ENCODE peak calls at places on chromosomes 13 and 19, in nine cellular contexts. S, G, U, W, C, B, E, L and D are unnamed samples.

GRCh38 chr13:87153371-87153770 is 517.8 kb upstream of the SLITRK5 start:
- DNase-seq in E (no peak), C (no peak), W (no peak), U (no peak), B (no peak), S (no peak), L (no peak), G (no peak), D (no peak)

GRCh38 chr19:38142176-38143035 is 81.6 kb downstream of the DPF1 start:
- DNase-seq in B (peak; percentile 30), G (peak; percentile 79), S (peak; percentile 33), C (peak; percentile 98), U (peak; percentile 28), W (peak; percentile 38), L (no peak), E (peak; percentile 63), D (no peak)

GRCh38 chr19:34480971-34481821 is at the start of gene WTIP:
- DNase-seq in G (peak; percentile 77), W (no peak), E (peak; percentile 84), L (no peak), S (peak; percentile 62), B (no peak), C (peak; percentile 82), U (peak; percentile 88), D (peak; percentile 57)

GRCh38 chr13:111339366-111340143 is 19.1 kb downstream of the TEX29 start:
- DNase-seq in L (no peak), E (no peak), G (no peak), U (no peak), C (no peak), S (no peak), B (no peak), W (no peak), D (no peak)

GRCh38 chr19:32020538-32020937 is 324.9 kb upstream of the ZNF507 start:
- DNase-seq in U (no peak), L (no peak), G (no peak), S (no peak), E (no peak), W (no peak), C (no peak), B (no peak), D (no peak)

GRCh38 chr13:88068975-88069374 is 397.8 kb downstream of the SLITRK5 start:
- DNase-seq in E (no peak), U (no peak), G (no peak), B (no peak), W (no peak), C (no peak), L (peak; percentile 35), S (peak; percentile 20), D (no peak)

GRCh38 chr13:66665991-66666390 is 564.1 kb downstream of the PCDH9 start:
- DNase-seq in S (no peak), U (peak; percentile 88), L (no peak), C (no peak), W (peak; percentile 12), B (no peak), E (no peak), G (peak; percentile 26), D (no peak)

GRCh38 chr19:46578450-46578849 is 22.7 kb upstream of the CALM3 start:
- DNase-seq in G (no peak), S (no peak), B (no peak), C (no peak), L (no peak), W (no peak), E (no peak), U (no peak), D (no peak)

GRCh38 chr19:38898788-38899446 is 501 bp downstream of the SIRT2 start:
- DNase-seq in L (no peak), S (no peak), W (no peak), B (no peak), E (no peak), C (peak; percentile 54), G (no peak), U (peak; percentile 19), D (no peak)

GRCh38 chr13:94243551-94243950 is 235.9 kb downstream of the DCT start:
- DNase-seq in S (no peak), G (no peak), B (no peak), W (no peak), E (no peak), L (no peak), C (no peak), U (no peak), D (no peak)

GRCh38 chr13:48235100-48235813 is 2.3 kb downstream of the ITM2B start:
- DNase-seq in U (peak; percentile 25), B (no peak), E (peak; percentile 29), S (no peak), W (peak; percentile 44), G (no peak), L (no peak), C (no peak), D (no peak)

GRCh38 chr13:95463516-95463915 is 89.0 kb upstream of the CLDN10 start:
- DNase-seq in B (no peak), L (no peak), C (no peak), W (no peak), U (no peak), E (no peak), S (no peak), G (no peak), D (no peak)

GRCh38 chr19:49680473-49681351 is 3.6 kb downstream of the PRMT1 start:
- DNase-seq in G (peak; percentile 96), W (peak; percentile 74), L (peak; percentile 98), U (peak; percentile 78), E (peak; percentile 92), S (peak; percentile 70), B (peak; percentile 81), C (peak; percentile 95), D (peak; percentile 91)
- TF ChIP-seq POLR2A in G (no peak), W (no peak), L (no peak), U (no peak), E (no peak), S (no peak), B (no peak), C (no peak), D (no peak)

DNA sequence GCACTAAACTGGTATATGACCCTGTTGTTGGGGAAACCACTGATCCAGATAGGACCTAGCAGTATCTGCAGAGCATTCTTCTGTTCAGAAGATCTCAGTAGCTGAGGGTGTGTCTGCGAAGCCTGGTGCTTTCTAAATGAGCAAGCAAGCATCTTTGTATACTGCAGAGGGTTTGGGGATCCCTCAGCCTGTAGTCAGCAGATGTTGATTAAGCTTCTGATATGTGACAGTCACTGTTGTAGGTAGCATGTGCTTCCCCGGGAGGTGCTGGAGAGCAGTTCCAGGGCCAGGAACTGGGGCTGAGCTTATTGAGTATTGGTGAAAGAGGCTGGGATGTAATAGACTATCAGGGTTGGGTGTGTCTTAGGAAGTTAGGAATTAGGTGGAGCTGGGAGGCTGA is 1.5 kb downstream of the SCAF1 start:
- DNase-seq in U (no peak), C (no peak), S (no peak), E (no peak), G (no peak), L (no peak), W (no peak), B (no peak), D (no peak)
- TF ChIP-seq POLR2A in U (no peak), C (no peak), S (peak; percentile 7), E (no peak), G (no peak), L (no peak), W (no peak), B (no peak), D (no peak)

GRCh38 chr19:35755160-35755549 is 1.7 kb downstream of the HSPB6 start:
- DNase-seq in E (no peak), W (no peak), U (no peak), C (no peak), L (no peak), B (no peak), S (no peak), G (no peak), D (no peak)

GRCh38 chr19:35757231-35757748 is 461 bp upstream of the HSPB6 start:
- DNase-seq in L (peak; percentile 87), G (peak; percentile 92), E (peak; percentile 97), U (peak; percentile 96), S (peak; percentile 24), B (peak; percentile 31), W (peak; percentile 66), C (peak; percentile 63), D (peak; percentile 67)

GRCh38 chr19:35754365-35755139 is 2.3 kb downstream of the HSPB6 start:
- DNase-seq in W (no peak), S (no peak), G (no peak), U (no peak), C (no peak), E (peak; percentile 28), L (no peak), B (no peak), D (no peak)

GRCh38 chr19:35756373-35757230 is at the start of gene HSPB6:
- DNase-seq in C (no peak), W (no peak), S (no peak), E (peak; percentile 91), G (no peak), B (no peak), U (peak; percentile 72), L (peak; percentile 84), D (no peak)

DNA sequence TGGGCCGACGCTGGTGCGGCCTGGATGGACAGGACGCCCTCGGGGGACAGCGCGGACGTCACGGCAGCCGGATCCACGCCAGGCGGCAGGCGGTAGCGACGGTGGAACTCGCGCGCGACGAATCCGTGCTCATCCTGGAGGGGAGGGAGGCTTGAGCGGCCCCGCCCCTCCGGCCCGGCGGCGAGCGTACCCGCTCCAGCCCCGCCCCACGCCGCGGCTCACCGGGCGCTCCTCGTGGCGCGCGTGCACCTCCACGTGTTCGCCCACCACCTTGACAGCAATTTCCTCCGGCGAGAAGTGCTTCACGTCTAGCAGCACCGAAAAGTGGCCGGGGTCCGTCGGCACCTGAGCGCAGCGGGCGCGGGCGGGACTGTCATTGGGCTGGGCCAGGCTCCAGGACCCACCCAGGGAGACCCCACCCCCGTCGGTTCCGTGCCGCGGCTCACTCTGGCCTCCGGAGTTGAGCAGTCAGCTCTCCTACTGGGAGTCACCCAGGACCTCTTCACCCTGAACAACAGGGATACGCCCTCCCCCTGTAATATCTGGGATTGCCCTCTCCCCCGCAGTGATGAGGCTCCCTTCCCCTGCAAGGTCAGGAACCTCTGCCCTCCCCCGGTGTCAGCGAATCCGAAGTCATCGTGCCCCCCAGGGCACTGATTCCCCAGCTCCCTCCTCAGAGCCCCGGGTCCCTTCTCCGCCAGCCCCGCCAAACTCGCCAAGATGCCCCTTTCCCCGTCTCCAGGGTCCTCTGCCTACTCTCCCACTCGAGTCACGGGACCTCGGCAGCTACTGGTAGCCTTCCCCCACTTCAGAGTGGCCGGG is 1.1 kb downstream of the HSPB6 start:
- DNase-seq in C (no peak), L (peak; percentile 83), W (peak; percentile 81), G (no peak), E (peak; percentile 93), U (peak; percentile 55), S (no peak), B (peak; percentile 30), D (no peak)
- TF ChIP-seq POLR2A in C (peak; percentile 17), L (no peak), W (peak; percentile 79), G (no peak), E (no peak), U (peak; percentile 1), S (no peak), B (no peak), D (no peak)

DNA sequence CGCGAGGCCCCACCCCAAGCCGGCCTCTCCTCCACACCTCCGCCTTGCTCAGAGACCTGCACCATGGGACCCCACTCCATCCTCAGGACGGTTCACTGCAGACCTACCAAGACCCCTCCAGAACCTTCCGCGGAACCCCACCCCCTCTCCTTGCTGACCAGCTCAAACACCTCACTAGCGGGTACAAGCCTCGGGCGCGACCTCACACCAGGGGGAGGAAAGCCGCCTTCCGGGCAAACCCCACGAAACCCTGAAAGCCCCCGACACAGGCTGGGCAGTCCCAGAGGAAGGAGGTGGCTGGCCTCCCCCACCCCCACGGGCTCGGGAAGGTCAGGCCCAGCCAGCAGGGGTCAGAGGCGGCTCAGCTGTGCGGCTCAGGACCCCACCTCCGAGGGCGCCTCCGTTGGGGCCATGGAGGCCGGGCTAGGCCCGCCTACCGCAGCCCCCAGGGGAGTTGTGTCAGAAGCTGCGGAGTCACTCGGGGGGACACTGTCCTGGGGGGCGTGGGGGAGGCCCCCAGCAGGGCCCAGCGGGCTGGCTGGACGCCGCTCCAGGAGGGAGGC is 9.8 kb downstream of the GRIN3B start:
- DNase-seq in S (no peak), W (no peak), E (no peak), L (no peak), B (no peak), C (no peak), U (no peak), G (no peak), D (no peak)
- TF ChIP-seq POLR2A in S (peak; percentile 18), W (no peak), E (no peak), L (no peak), B (no peak), C (no peak), U (no peak), G (no peak), D (no peak)